ENCODE peak calls at places on chromosome 9, in seven cellular contexts. H, R, X, P, O, Q and S are unnamed samples.

GRCh38 chr9:136345281-136346156 is 18.0 kb downstream of the DNLZ start:
- DNase-seq in X (peak), P (peak), Q (peak), O (no peak), H (peak), R (peak), S (no peak)

GRCh38 chr9:19231126-19232035 is 888 bp downstream of the DENND4C start:
- DNase-seq in Q (peak), R (no peak), X (no peak), O (no peak), H (peak), P (no peak), S (peak)

GRCh38 chr9:69019808-69020207 is 5.9 kb upstream of the PRKACG start:
- DNase-seq in P (no peak), R (no peak), X (no peak), Q (no peak), O (no peak), H (no peak), S (peak)

GRCh38 chr9:78001946-78002731 is 29.5 kb downstream of the GNAQ start:
- DNase-seq in X (no peak), O (no peak), P (no peak), H (no peak), R (no peak), Q (peak), S (no peak)

GRCh38 chr9:114664181-114664580 is 6.6 kb upstream of the TEX53 start:
- DNase-seq in R (no peak), H (no peak), X (no peak), P (no peak), O (no peak), Q (no peak), S (no peak)

GRCh38 chr9:133813749-133814585 is 75.8 kb upstream of the SARDH start:
- DNase-seq in O (no peak), Q (no peak), X (no peak), R (no peak), P (peak), H (no peak), S (no peak)

GRCh38 chr9:112846528-112847488 is 43.9 kb downstream of the SLC46A2 start:
- DNase-seq in X (no peak), Q (no peak), P (no peak), R (no peak), O (no peak), H (no peak), S (no peak)

GRCh38 chr9:69190866-69191672 is 17.0 kb downstream of the TJP2 start:
- DNase-seq in X (no peak), R (no peak), Q (no peak), P (no peak), H (no peak), O (no peak), S (no peak)

GRCh38 chr9:91411096-91411771 is 12.4 kb downstream of the NFIL3 start:
- DNase-seq in P (no peak), O (no peak), X (no peak), H (peak), Q (peak), R (no peak), S (no peak)

GRCh38 chr9:28073278-28073677 is 500.0 kb upstream of the C9orf72 start:
- DNase-seq in P (no peak), H (peak), R (no peak), O (no peak), Q (peak), X (peak), S (peak)

GRCh38 chr9:129549684-129550083 is 71.2 kb downstream of the C9orf50 start:
- DNase-seq in X (no peak), P (peak), O (no peak), R (no peak), Q (peak), H (no peak), S (no peak)

GRCh38 chr9:137441289-137441934 is at the start of gene ENTPD8:
- DNase-seq in H (peak), P (peak), X (no peak), Q (no peak), R (peak), O (no peak), S (no peak)

GRCh38 chr9:130714586-130715110 is 21.1 kb downstream of the EXOSC2 start:
- DNase-seq in Q (peak), H (no peak), X (no peak), O (no peak), R (no peak), P (no peak), S (no peak)

GRCh38 chr9:68493953-68494541 is 46.6 kb downstream of the TMEM252 start:
- DNase-seq in X (no peak), Q (no peak), H (no peak), P (no peak), R (no peak), O (no peak), S (no peak)

GRCh38 chr9:96350866-96351265 is 32.6 kb downstream of the SLC35D2 start:
- DNase-seq in R (no peak), H (no peak), O (no peak), P (no peak), Q (no peak), X (no peak), S (no peak)

GRCh38 chr9:32502459-32502858 is 23.5 kb downstream of the RIGI start:
- DNase-seq in P (no peak), Q (peak), R (no peak), H (peak), O (no peak), X (no peak), S (no peak)

GRCh38 chr9:100581661-100582060 is 3.8 kb downstream of the CAVIN4 start:
- DNase-seq in O (no peak), X (no peak), R (no peak), H (no peak), Q (no peak), P (no peak), S (no peak)

GRCh38 chr9:70413427-70413797 is 1.0 kb downstream of the KLF9 start:
- DNase-seq in X (no peak), P (peak), Q (no peak), O (peak), R (no peak), H (no peak), S (no peak)

GRCh38 chr9:111866976-111867375 is 29.6 kb upstream of the UGCG start:
- DNase-seq in P (no peak), H (peak), X (no peak), Q (peak), O (no peak), R (no peak), S (no peak)

GRCh38 chr9:123996731-123997421 is 14.7 kb upstream of the LHX2 start:
- DNase-seq in R (no peak), O (no peak), P (peak), Q (peak), X (no peak), H (peak), S (peak)

GRCh38 chr9:93658184-93658925 is 82.0 kb downstream of the PHF2 start:
- DNase-seq in R (peak), X (no peak), H (no peak), O (no peak), Q (no peak), P (peak), S (no peak)

GRCh38 chr9:128073260-128073886 is 5.3 kb downstream of the SLC25A25 start:
- DNase-seq in P (no peak), R (no peak), Q (no peak), H (no peak), O (no peak), X (no peak), S (no peak)
- H3K4me3 ChIP-seq in P (no peak), R (no peak), Q (no peak), H (no peak), O (no peak), X (no peak), S (peak)

DNA sequence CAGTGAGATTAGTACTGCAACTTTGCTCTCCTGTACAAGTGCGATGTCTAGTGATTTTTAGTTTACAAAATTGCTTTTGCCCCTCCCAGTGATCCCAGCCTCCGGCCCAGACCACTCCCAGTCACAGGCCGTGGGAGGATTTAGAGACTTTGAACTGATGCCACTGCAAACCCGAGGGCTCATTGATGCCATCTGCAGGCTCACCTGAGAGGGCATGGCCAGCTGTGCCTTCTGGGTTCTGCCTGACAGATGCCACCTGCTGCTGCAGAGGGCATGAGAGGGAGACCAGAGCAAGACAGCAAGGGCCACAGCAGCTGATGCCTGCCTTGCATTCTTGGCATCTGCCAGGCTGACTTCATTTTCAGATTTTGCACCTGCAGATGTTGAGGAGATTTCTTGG is 593.8 kb downstream of the CDK5RAP2 start:
- DNase-seq in O (no peak), P (no peak), X (no peak), R (no peak), Q (no peak), H (no peak), S (no peak)
- TF ChIP-seq CTCF in O (no peak), P (no peak), X (no peak), R (no peak), Q (no peak), H (no peak), S (no peak)

GRCh38 chr9:21974542-21975409 is 19.4 kb downstream of the CDKN2A start:
- DNase-seq in H (peak), X (no peak), Q (peak), R (peak), P (no peak), O (no peak), S (peak)

GRCh38 chr9:21976334-21976875 is 17.8 kb downstream of the CDKN2A start:
- DNase-seq in P (no peak), X (no peak), H (no peak), O (no peak), R (no peak), Q (no peak), S (no peak)

GRCh38 chr9:21970800-21971620 is 23.2 kb downstream of the CDKN2A start:
- DNase-seq in R (peak), H (no peak), O (no peak), P (no peak), Q (no peak), X (no peak), S (no peak)

GRCh38 chr9:21972361-21972760 is 21.8 kb downstream of the CDKN2A start:
- DNase-seq in O (no peak), X (no peak), R (no peak), Q (no peak), H (no peak), P (no peak), S (no peak)

GRCh38 chr9:21974230-21974541 is 20.0 kb downstream of the CDKN2A start:
- DNase-seq in P (no peak), H (no peak), Q (no peak), R (no peak), X (no peak), O (no peak), S (no peak)
- H3K4me3 ChIP-seq in P (peak), H (peak), Q (peak), R (no peak), X (no peak), O (peak), S (peak)

GRCh38 chr9:119153402-119153801 is 215.8 kb downstream of the BRINP1 start:
- DNase-seq in X (no peak), H (no peak), O (no peak), P (no peak), R (no peak), Q (no peak), S (no peak)
- TF ChIP-seq CTCF in X (no peak), H (no peak), O (no peak), P (no peak), R (no peak), Q (no peak), S (no peak)

GRCh38 chr9:87267701-87268100 is 230.0 kb upstream of the DAPK1 start:
- DNase-seq in R (no peak), H (peak), P (peak), Q (no peak), X (peak), O (no peak), S (no peak)

GRCh38 chr9:87267251-87267679 is 230.4 kb upstream of the DAPK1 start:
- DNase-seq in P (no peak), H (no peak), O (no peak), R (no peak), X (peak), Q (no peak), S (no peak)

GRCh38 chr9:87269777-87270176 is 227.9 kb upstream of the DAPK1 start:
- DNase-seq in X (no peak), R (no peak), H (no peak), O (no peak), Q (no peak), P (no peak), S (no peak)

GRCh38 chr9:87270241-87271234 is 227.1 kb upstream of the DAPK1 start:
- DNase-seq in H (no peak), P (peak), X (peak), Q (peak), R (peak), O (no peak), S (no peak)

GRCh38 chr9:87269296-87269695 is 228.4 kb upstream of the DAPK1 start:
- DNase-seq in H (no peak), Q (no peak), X (no peak), R (no peak), O (no peak), P (no peak), S (no peak)
- H3K4me3 ChIP-seq in H (no peak), Q (no peak), X (no peak), R (no peak), O (no peak), P (no peak), S (no peak)

GRCh38 chr9:105416840-105417239 is 31.0 kb upstream of the FSD1L start:
- DNase-seq in O (no peak), R (no peak), Q (no peak), P (no peak), X (no peak), H (no peak), S (peak)

GRCh38 chr9:105418588-105419108 is 29.2 kb upstream of the FSD1L start:
- DNase-seq in H (no peak), R (no peak), P (no peak), O (no peak), Q (no peak), X (no peak), S (no peak)

GRCh38 chr9:105415344-105415980 is 32.4 kb upstream of the FSD1L start:
- DNase-seq in H (peak), X (peak), Q (peak), O (no peak), P (no peak), R (no peak), S (peak)

GRCh38 chr9:105413486-105414068 is 34.3 kb upstream of the FSD1L start:
- DNase-seq in X (peak), Q (peak), H (peak), O (no peak), R (no peak), P (no peak), S (no peak)
- TF ChIP-seq CTCF in X (peak), Q (peak), H (peak), O (no peak), R (no peak), P (peak), S (no peak)